ENCODE peak calls at places on chromosomes 5 and 9, in eight cellular contexts. G is kidney epithelial cell, S is foreskin fibroblast, L is cardiac muscle cell, B is AG04450, F is upper lobe of right lung, K is fibroblast of mammary gland, N is ovary. A is an unnamed sample.

GRCh38 chr9:8679405-8679951 is 879.9 kb upstream of the DMAC1 start:
- DNase-seq in G (no peak), S (no peak), L (peak), B (no peak), F (no peak), K (peak), N (no peak), A (no peak)

GRCh38 chr9:94692601-94693000 is 33.9 kb upstream of the AOPEP start:
- DNase-seq in G (peak), S (no peak), L (no peak), B (no peak), F (no peak), K (no peak), N (no peak), A (no peak)

GRCh38 chr5:146622391-146622790 is 106.4 kb upstream of the GPR151 start:
- DNase-seq in G (no peak), S (no peak), L (no peak), B (no peak), F (no peak), K (no peak), N (no peak), A (no peak)

GRCh38 chr5:181039961-181040915 is at the start of gene BTNL9:
- DNase-seq in G (no peak), S (no peak), L (no peak), B (no peak), F (no peak), K (no peak), N (no peak), A (no peak)

GRCh38 chr9:96232539-96233241 is 69.3 kb downstream of the HSD17B3 start:
- DNase-seq in G (no peak), S (peak), L (peak), B (peak), F (no peak), K (peak), N (peak), A (no peak)

GRCh38 chr9:3200331-3200774 is 325.4 kb downstream of the RFX3 start:
- DNase-seq in G (no peak), S (peak), L (no peak), B (no peak), F (no peak), K (peak), N (no peak), A (no peak)

GRCh38 chr9:72703574-72703973 is 182.2 kb downstream of the TMC1 start:
- DNase-seq in G (no peak), S (peak), L (peak), B (no peak), F (no peak), K (peak), N (no peak), A (no peak)

GRCh38 chr5:157608972-157609565 is 33.5 kb upstream of the ADAM19 start:
- DNase-seq in G (no peak), S (no peak), L (peak), B (no peak), F (no peak), K (no peak), N (no peak), A (no peak)

GRCh38 chr9:134025606-134026541 is 593 bp downstream of the BRD3OS start:
- DNase-seq in G (no peak), S (peak), L (peak), B (no peak), F (peak), K (peak), N (peak), A (peak)

GRCh38 chr5:65199988-65200668 is 281.6 kb downstream of the ADAMTS6 start:
- DNase-seq in G (no peak), S (peak), L (peak), B (peak), F (no peak), K (peak), N (no peak), A (no peak)

GRCh38 chr9:13810510-13810909 is 503.4 kb downstream of the NFIB start:
- DNase-seq in G (peak), S (no peak), L (peak), B (no peak), F (no peak), K (no peak), N (no peak), A (no peak)

GRCh38 chr9:123395276-123396006 is 39.4 kb downstream of the CRB2 start:
- DNase-seq in G (no peak), S (no peak), L (no peak), B (no peak), F (no peak), K (no peak), N (no peak), A (no peak)

GRCh38 chr5:2740849-2741555 is 10.5 kb downstream of the IRX2 start:
- DNase-seq in G (no peak), S (no peak), L (no peak), B (no peak), F (no peak), K (no peak), N (no peak), A (peak)

GRCh38 chr5:111144352-111144930 is 52.3 kb downstream of the WDR36 start:
- DNase-seq in G (no peak), S (no peak), L (peak), B (no peak), F (no peak), K (peak), N (no peak), A (no peak)

GRCh38 chr5:148924817-148925216 is 98.4 kb downstream of the ADRB2 start:
- DNase-seq in G (no peak), S (no peak), L (no peak), B (no peak), F (no peak), K (no peak), N (peak), A (no peak)

GRCh38 chr5:137201876-137202275 is 297.2 kb downstream of the SPOCK1 start:
- DNase-seq in G (no peak), S (peak), L (peak), B (no peak), F (no peak), K (peak), N (peak), A (no peak)

GRCh38 chr9:122218885-122219855 is 9.6 kb downstream of the LHX6 start:
- DNase-seq in G (no peak), S (no peak), L (peak), B (no peak), F (no peak), K (no peak), N (no peak), A (peak)

GRCh38 chr9:122216798-122217418 is 11.8 kb downstream of the LHX6 start:
- DNase-seq in G (no peak), S (no peak), L (no peak), B (no peak), F (no peak), K (no peak), N (no peak), A (peak)

GRCh38 chr9:122217640-122218039 is 11.1 kb downstream of the LHX6 start:
- DNase-seq in G (no peak), S (no peak), L (no peak), B (no peak), F (no peak), K (no peak), N (no peak), A (peak)

GRCh38 chr9:122219856-122220672 is 8.7 kb downstream of the LHX6 start:
- DNase-seq in G (no peak), S (no peak), L (peak), B (no peak), F (no peak), K (peak), N (no peak), A (peak)

GRCh38 chr9:122218070-122218884 is 10.5 kb downstream of the LHX6 start:
- DNase-seq in G (no peak), S (no peak), L (peak), B (no peak), F (no peak), K (peak), N (no peak), A (peak)
- H3K4me3 ChIP-seq in G (no peak), S (no peak), L (no peak), B (no peak), F (no peak), K (no peak), N (no peak), A (no peak)

GRCh38 chr9:110580850-110581249 is 1.3 kb upstream of the SVEP1 start:
- DNase-seq in G (no peak), S (peak), L (no peak), B (no peak), F (no peak), K (peak), N (no peak), A (no peak)
- H3K4me3 ChIP-seq in G (no peak), S (peak), L (no peak), B (peak), F (no peak), K (no peak), N (no peak), A (no peak)

GRCh38 chr9:37119360-37119759 is 1.0 kb upstream of the ZCCHC7 start:
- DNase-seq in G (no peak), S (no peak), L (no peak), B (no peak), F (no peak), K (no peak), N (no peak), A (no peak)
- H3K4me3 ChIP-seq in G (no peak), S (no peak), L (no peak), B (no peak), F (no peak), K (no peak), N (no peak), A (peak)

GRCh38 chr5:176679365-176680225 is 32.3 kb downstream of the TSPAN17 start:
- DNase-seq in G (no peak), S (no peak), L (no peak), B (no peak), F (no peak), K (no peak), N (no peak), A (no peak)
- H3K4me3 ChIP-seq in G (no peak), S (no peak), L (no peak), B (no peak), F (no peak), K (no peak), N (no peak), A (no peak)

DNA sequence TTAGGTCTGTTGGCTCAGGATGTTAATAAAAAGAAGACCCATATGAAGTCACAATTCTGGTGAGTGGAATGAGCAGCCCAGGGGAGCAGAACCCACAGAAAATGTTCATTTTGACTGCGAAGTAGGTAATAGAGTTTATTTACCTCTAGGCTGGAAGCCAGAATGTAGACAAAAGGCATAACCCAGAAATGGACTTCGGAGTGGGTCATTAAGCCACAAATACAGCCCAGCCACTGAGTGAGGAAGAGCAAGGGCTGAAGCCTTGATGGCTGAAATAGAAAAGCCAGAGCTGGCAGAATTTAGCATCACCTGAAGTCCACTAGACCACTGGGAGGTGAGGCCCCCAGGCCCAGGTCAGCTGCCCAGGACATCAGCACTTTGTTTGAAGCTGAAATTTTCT is 168.0 kb downstream of the NXNL2 start:
- DNase-seq in G (no peak), S (no peak), L (no peak), B (no peak), F (no peak), K (no peak), N (no peak), A (no peak)
- H3K4me3 ChIP-seq in G (no peak), S (no peak), L (no peak), B (no peak), F (no peak), K (no peak), N (no peak), A (no peak)

GRCh38 chr5:88787856-88788255 is 95.1 kb downstream of the MEF2C start:
- DNase-seq in G (no peak), S (no peak), L (no peak), B (no peak), F (no peak), K (no peak), N (no peak), A (no peak)

GRCh38 chr5:88786217-88786560 is 96.8 kb downstream of the MEF2C start:
- DNase-seq in G (peak), S (no peak), L (peak), B (no peak), F (no peak), K (peak), N (no peak), A (no peak)

GRCh38 chr5:88780731-88781130 is 102.3 kb downstream of the MEF2C start:
- DNase-seq in G (no peak), S (no peak), L (peak), B (no peak), F (no peak), K (no peak), N (no peak), A (no peak)

GRCh38 chr5:88786789-88787188 is 96.2 kb downstream of the MEF2C start:
- DNase-seq in G (no peak), S (no peak), L (no peak), B (no peak), F (no peak), K (no peak), N (no peak), A (no peak)

GRCh38 chr5:88785396-88786216 is 97.4 kb downstream of the MEF2C start:
- DNase-seq in G (peak), S (peak), L (peak), B (peak), F (no peak), K (peak), N (peak), A (no peak)
- H3K4me3 ChIP-seq in G (no peak), S (peak), L (peak), B (no peak), F (peak), K (no peak), N (no peak), A (peak)

DNA sequence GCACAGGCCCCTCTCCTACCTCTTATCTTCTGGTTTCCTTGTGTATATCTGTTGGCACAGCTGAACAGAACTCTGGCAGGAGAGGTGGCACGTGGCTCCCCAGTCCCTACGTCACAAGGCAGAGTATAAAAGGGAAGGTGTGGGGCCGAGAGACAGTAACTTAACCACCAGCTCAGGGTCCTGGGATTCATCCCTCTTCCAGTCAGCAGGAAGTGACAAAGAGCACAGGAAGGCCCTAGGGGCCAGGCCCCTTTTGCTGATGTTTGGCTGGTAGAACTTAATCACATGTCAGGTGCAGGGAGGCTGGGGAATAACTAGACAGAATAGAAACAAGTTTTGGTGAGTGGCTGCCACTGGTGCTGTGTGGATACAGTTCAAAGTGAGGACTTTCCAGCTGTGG is 4.5 kb upstream of the ICE1 start:
- DNase-seq in G (no peak), S (no peak), L (no peak), B (no peak), F (no peak), K (no peak), N (no peak), A (no peak)
- H3K4me3 ChIP-seq in G (no peak), S (no peak), L (no peak), B (no peak), F (no peak), K (no peak), N (no peak), A (no peak)

DNA sequence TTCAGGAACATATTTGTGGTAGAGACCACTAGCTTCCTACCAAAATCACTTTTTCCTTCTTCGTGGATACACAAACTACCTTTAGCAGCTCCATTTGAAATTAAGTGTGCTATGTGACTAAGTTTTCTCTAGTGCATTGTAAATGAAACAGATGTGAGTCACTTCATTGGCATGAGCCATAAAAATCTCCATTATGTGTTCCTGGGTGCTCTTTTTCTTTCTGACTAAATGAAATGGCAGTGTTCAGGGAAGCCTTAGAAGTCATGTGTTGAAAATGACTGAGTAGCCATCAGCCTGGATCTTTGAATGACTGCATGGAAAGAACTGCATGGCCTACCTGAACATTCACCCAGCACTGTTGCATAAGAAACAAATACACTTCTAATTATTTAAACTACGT is 107.9 kb downstream of the NDUFAF2 start:
- DNase-seq in G (peak), S (peak), L (peak), B (peak), F (no peak), K (peak), N (no peak), A (no peak)
- H3K4me3 ChIP-seq in G (no peak), S (no peak), L (no peak), B (no peak), F (no peak), K (no peak), N (no peak), A (no peak)

A was measured in coronary artery.